ENCODE peak calls at places on chromosomes 16 and 17, in nine cellular contexts. One of them, this sample, is unnamed.

GRCh38 chr16:74297296-74297665 is 667 bp downstream of the PSMD7 start:
- DNase-seq in lower leg skin: no peak
- DNase-seq in HTR-8/SVneo: peak
- DNase-seq in activated T-cell treated with anti-CD3 and anti-CD28 coated beads for 24 hours: peak
- DNase-seq in effector memory CD4-positive, alpha-beta T cell: peak
- DNase-seq in mucosa of gallbladder: no peak
- DNase-seq in T-cell: no peak
- DNase-seq in KBM-7: peak
- DNase-seq in substantia nigra: no peak
- DNase-seq in this sample: no peak

GRCh38 chr16:78437352-78437968 is 338.0 kb downstream of the WWOX start:
- DNase-seq in lower leg skin: no peak
- DNase-seq in HTR-8/SVneo: no peak
- DNase-seq in activated T-cell treated with anti-CD3 and anti-CD28 coated beads for 24 hours: peak
- DNase-seq in effector memory CD4-positive, alpha-beta T cell: peak
- DNase-seq in mucosa of gallbladder: no peak
- DNase-seq in T-cell: peak
- DNase-seq in KBM-7: peak
- DNase-seq in substantia nigra: no peak
- DNase-seq in this sample: no peak

GRCh38 chr17:7438050-7438614 is 1.2 kb upstream of the FGF11 start:
- DNase-seq in lower leg skin: peak
- DNase-seq in HTR-8/SVneo: no peak
- DNase-seq in activated T-cell treated with anti-CD3 and anti-CD28 coated beads for 24 hours: peak
- DNase-seq in effector memory CD4-positive, alpha-beta T cell: peak
- DNase-seq in mucosa of gallbladder: peak
- DNase-seq in T-cell: peak
- DNase-seq in KBM-7: peak
- DNase-seq in substantia nigra: peak
- DNase-seq in this sample: no peak

GRCh38 chr17:39530513-39530912 is 69.2 kb downstream of the CDK12 start:
- DNase-seq in lower leg skin: no peak
- DNase-seq in HTR-8/SVneo: no peak
- DNase-seq in activated T-cell treated with anti-CD3 and anti-CD28 coated beads for 24 hours: no peak
- DNase-seq in effector memory CD4-positive, alpha-beta T cell: no peak
- DNase-seq in mucosa of gallbladder: no peak
- DNase-seq in T-cell: no peak
- DNase-seq in KBM-7: no peak
- DNase-seq in substantia nigra: no peak
- DNase-seq in this sample: no peak

GRCh38 chr17:8075081-8075480 is 12.4 kb downstream of the ALOX12B start:
- DNase-seq in lower leg skin: no peak
- DNase-seq in HTR-8/SVneo: no peak
- DNase-seq in activated T-cell treated with anti-CD3 and anti-CD28 coated beads for 24 hours: no peak
- DNase-seq in effector memory CD4-positive, alpha-beta T cell: no peak
- DNase-seq in mucosa of gallbladder: no peak
- DNase-seq in T-cell: no peak
- DNase-seq in KBM-7: no peak
- DNase-seq in substantia nigra: no peak
- DNase-seq in this sample: no peak

GRCh38 chr17:65638221-65638940 is 76.9 kb upstream of the AXIN2 start:
- DNase-seq in lower leg skin: no peak
- DNase-seq in HTR-8/SVneo: no peak
- DNase-seq in activated T-cell treated with anti-CD3 and anti-CD28 coated beads for 24 hours: no peak
- DNase-seq in effector memory CD4-positive, alpha-beta T cell: no peak
- DNase-seq in mucosa of gallbladder: peak
- DNase-seq in T-cell: no peak
- DNase-seq in KBM-7: no peak
- DNase-seq in substantia nigra: no peak
- DNase-seq in this sample: no peak

GRCh38 chr16:1527836-1528811 is 5.3 kb upstream of the TMEM204 start:
- DNase-seq in lower leg skin: peak
- DNase-seq in HTR-8/SVneo: no peak
- DNase-seq in activated T-cell treated with anti-CD3 and anti-CD28 coated beads for 24 hours: no peak
- DNase-seq in effector memory CD4-positive, alpha-beta T cell: no peak
- DNase-seq in mucosa of gallbladder: no peak
- DNase-seq in T-cell: no peak
- DNase-seq in KBM-7: no peak
- DNase-seq in substantia nigra: no peak
- DNase-seq in this sample: no peak

GRCh38 chr17:82300707-82301270 is 16.6 kb downstream of the CD7 start:
- DNase-seq in lower leg skin: no peak
- DNase-seq in HTR-8/SVneo: peak
- DNase-seq in activated T-cell treated with anti-CD3 and anti-CD28 coated beads for 24 hours: no peak
- DNase-seq in effector memory CD4-positive, alpha-beta T cell: peak
- DNase-seq in mucosa of gallbladder: peak
- DNase-seq in T-cell: peak
- DNase-seq in KBM-7: peak
- DNase-seq in substantia nigra: no peak
- DNase-seq in this sample: no peak

GRCh38 chr16:56477096-56477878 is 25.9 kb downstream of the OGFOD1 start:
- DNase-seq in lower leg skin: no peak
- DNase-seq in HTR-8/SVneo: peak
- DNase-seq in activated T-cell treated with anti-CD3 and anti-CD28 coated beads for 24 hours: no peak
- DNase-seq in effector memory CD4-positive, alpha-beta T cell: no peak
- DNase-seq in mucosa of gallbladder: no peak
- DNase-seq in T-cell: no peak
- DNase-seq in KBM-7: no peak
- DNase-seq in substantia nigra: no peak
- DNase-seq in this sample: no peak

GRCh38 chr17:63189930-63190329 is 223.9 kb downstream of the TANC2 start:
- DNase-seq in lower leg skin: no peak
- DNase-seq in HTR-8/SVneo: no peak
- DNase-seq in activated T-cell treated with anti-CD3 and anti-CD28 coated beads for 24 hours: no peak
- DNase-seq in effector memory CD4-positive, alpha-beta T cell: no peak
- DNase-seq in mucosa of gallbladder: no peak
- DNase-seq in T-cell: no peak
- DNase-seq in KBM-7: no peak
- DNase-seq in substantia nigra: no peak
- DNase-seq in this sample: no peak

GRCh38 chr17:13086142-13086769 is 68.4 kb upstream of the ELAC2 start:
- DNase-seq in lower leg skin: peak
- DNase-seq in HTR-8/SVneo: no peak
- DNase-seq in activated T-cell treated with anti-CD3 and anti-CD28 coated beads for 24 hours: no peak
- DNase-seq in effector memory CD4-positive, alpha-beta T cell: no peak
- DNase-seq in mucosa of gallbladder: no peak
- DNase-seq in T-cell: no peak
- DNase-seq in KBM-7: no peak
- DNase-seq in substantia nigra: no peak
- DNase-seq in this sample: no peak

GRCh38 chr16:4085405-4085970 is 30.8 kb downstream of the ADCY9 start:
- DNase-seq in lower leg skin: no peak
- DNase-seq in HTR-8/SVneo: no peak
- DNase-seq in activated T-cell treated with anti-CD3 and anti-CD28 coated beads for 24 hours: no peak
- DNase-seq in effector memory CD4-positive, alpha-beta T cell: no peak
- DNase-seq in mucosa of gallbladder: peak
- DNase-seq in T-cell: no peak
- DNase-seq in KBM-7: no peak
- DNase-seq in substantia nigra: no peak
- DNase-seq in this sample: no peak

GRCh38 chr17:57567278-57567677 is 177.8 kb downstream of the CCDC182 start:
- DNase-seq in lower leg skin: no peak
- DNase-seq in HTR-8/SVneo: no peak
- DNase-seq in activated T-cell treated with anti-CD3 and anti-CD28 coated beads for 24 hours: no peak
- DNase-seq in effector memory CD4-positive, alpha-beta T cell: no peak
- DNase-seq in mucosa of gallbladder: no peak
- DNase-seq in T-cell: no peak
- DNase-seq in KBM-7: no peak
- DNase-seq in substantia nigra: no peak
- DNase-seq in this sample: no peak

GRCh38 chr16:70647461-70648359 is 1.4 kb downstream of the IL34 start:
- DNase-seq in lower leg skin: no peak
- DNase-seq in HTR-8/SVneo: no peak
- DNase-seq in activated T-cell treated with anti-CD3 and anti-CD28 coated beads for 24 hours: no peak
- DNase-seq in effector memory CD4-positive, alpha-beta T cell: no peak
- DNase-seq in mucosa of gallbladder: no peak
- DNase-seq in T-cell: no peak
- DNase-seq in KBM-7: no peak
- DNase-seq in substantia nigra: no peak
- DNase-seq in this sample: peak

GRCh38 chr17:72602517-72603345 is 481.9 kb downstream of the SOX9 start:
- DNase-seq in lower leg skin: no peak
- DNase-seq in HTR-8/SVneo: peak
- DNase-seq in activated T-cell treated with anti-CD3 and anti-CD28 coated beads for 24 hours: no peak
- DNase-seq in effector memory CD4-positive, alpha-beta T cell: no peak
- DNase-seq in mucosa of gallbladder: peak
- DNase-seq in T-cell: no peak
- DNase-seq in KBM-7: peak
- DNase-seq in substantia nigra: no peak
- DNase-seq in this sample: no peak

GRCh38 chr17:41773190-41773588 is 13.3 kb downstream of the JUP start:
- DNase-seq in lower leg skin: peak
- DNase-seq in HTR-8/SVneo: peak
- DNase-seq in activated T-cell treated with anti-CD3 and anti-CD28 coated beads for 24 hours: no peak
- DNase-seq in effector memory CD4-positive, alpha-beta T cell: no peak
- DNase-seq in mucosa of gallbladder: peak
- DNase-seq in T-cell: no peak
- DNase-seq in KBM-7: no peak
- DNase-seq in substantia nigra: no peak
- DNase-seq in this sample: no peak

GRCh38 chr17:5630434-5630833 is 46.1 kb upstream of the NLRP1 start:
- DNase-seq in lower leg skin: no peak
- DNase-seq in HTR-8/SVneo: no peak
- DNase-seq in activated T-cell treated with anti-CD3 and anti-CD28 coated beads for 24 hours: no peak
- DNase-seq in effector memory CD4-positive, alpha-beta T cell: no peak
- DNase-seq in mucosa of gallbladder: no peak
- DNase-seq in T-cell: no peak
- DNase-seq in KBM-7: no peak
- DNase-seq in substantia nigra: no peak
- DNase-seq in this sample: no peak

GRCh38 chr16:48641770-48642169 is 31.8 kb upstream of the N4BP1 start:
- DNase-seq in lower leg skin: no peak
- DNase-seq in HTR-8/SVneo: no peak
- DNase-seq in activated T-cell treated with anti-CD3 and anti-CD28 coated beads for 24 hours: no peak
- DNase-seq in effector memory CD4-positive, alpha-beta T cell: no peak
- DNase-seq in mucosa of gallbladder: no peak
- DNase-seq in T-cell: no peak
- DNase-seq in KBM-7: no peak
- DNase-seq in substantia nigra: no peak
- DNase-seq in this sample: no peak

GRCh38 chr17:20989481-20989880 is 53.3 kb downstream of the USP22 start:
- DNase-seq in lower leg skin: no peak
- DNase-seq in HTR-8/SVneo: no peak
- DNase-seq in activated T-cell treated with anti-CD3 and anti-CD28 coated beads for 24 hours: no peak
- DNase-seq in effector memory CD4-positive, alpha-beta T cell: no peak
- DNase-seq in mucosa of gallbladder: no peak
- DNase-seq in T-cell: no peak
- DNase-seq in KBM-7: no peak
- DNase-seq in substantia nigra: no peak
- DNase-seq in this sample: no peak

This sample was measured in occipital lobe.